ENCODE peak calls at places on chromosomes 2 and 18, in seven cellular contexts. One of them, this sample, is unnamed.
A peak's percentile ranks its signal among the peaks of the same experiment; 100 is the strongest.

GRCh38 chr18:74489631-74490030 is 6.5 kb upstream of the CNDP2 start:
- DNase-seq in H4: peak; percentile 65
- DNase-seq in GM20000: no peak
- DNase-seq in HuH-7.5: no peak
- DNase-seq in GM10248: no peak
- DNase-seq in NCI-H524: peak; percentile 25
- DNase-seq in NCI-H345: no peak
- DNase-seq in this sample: no peak

GRCh38 chr2:59888015-59888414 is 665.4 kb downstream of the BCL11A start:
- DNase-seq in H4: no peak
- DNase-seq in GM20000: peak; percentile 52
- DNase-seq in HuH-7.5: no peak
- DNase-seq in GM10248: peak; percentile 40
- DNase-seq in NCI-H524: no peak
- DNase-seq in NCI-H345: peak; percentile 10
- DNase-seq in this sample: no peak

GRCh38 chr2:38438536-38439225 is 61.6 kb upstream of the ATL2 start:
- DNase-seq in H4: no peak
- DNase-seq in GM20000: peak; percentile 59
- DNase-seq in HuH-7.5: no peak
- DNase-seq in GM10248: peak; percentile 55
- DNase-seq in NCI-H524: peak; percentile 54
- DNase-seq in NCI-H345: no peak
- DNase-seq in this sample: no peak

GRCh38 chr2:3059111-3059990 is 318.3 kb downstream of the EIPR1 start:
- DNase-seq in H4: no peak
- DNase-seq in GM20000: no peak
- DNase-seq in HuH-7.5: no peak
- DNase-seq in GM10248: no peak
- DNase-seq in NCI-H524: no peak
- DNase-seq in NCI-H345: no peak
- DNase-seq in this sample: no peak

GRCh38 chr2:715847-716573 is 38.8 kb upstream of the TMEM18 start:
- DNase-seq in H4: no peak
- DNase-seq in GM20000: no peak
- DNase-seq in HuH-7.5: no peak
- DNase-seq in GM10248: no peak
- DNase-seq in NCI-H524: peak; percentile 5
- DNase-seq in NCI-H345: peak; percentile 27
- DNase-seq in this sample: no peak

GRCh38 chr2:18067980-18068379 is 189.5 kb downstream of the KCNS3 start:
- DNase-seq in H4: no peak
- DNase-seq in GM20000: no peak
- DNase-seq in HuH-7.5: no peak
- DNase-seq in GM10248: no peak
- DNase-seq in NCI-H524: no peak
- DNase-seq in NCI-H345: no peak
- DNase-seq in this sample: no peak

GRCh38 chr2:170156592-170156991 is 21.4 kb upstream of the MYO3B start:
- DNase-seq in H4: no peak
- DNase-seq in GM20000: no peak
- DNase-seq in HuH-7.5: no peak
- DNase-seq in GM10248: no peak
- DNase-seq in NCI-H524: no peak
- DNase-seq in NCI-H345: no peak
- DNase-seq in this sample: no peak

GRCh38 chr18:79873449-79874110 is 75.8 kb downstream of the KCNG2 start:
- DNase-seq in H4: no peak
- DNase-seq in GM20000: no peak
- DNase-seq in HuH-7.5: no peak
- DNase-seq in GM10248: no peak
- DNase-seq in NCI-H524: no peak
- DNase-seq in NCI-H345: no peak
- DNase-seq in this sample: no peak

GRCh38 chr2:137676348-137676747 is 287.9 kb upstream of the HNMT start:
- DNase-seq in H4: no peak
- DNase-seq in GM20000: no peak
- DNase-seq in HuH-7.5: no peak
- DNase-seq in GM10248: no peak
- DNase-seq in NCI-H524: no peak
- DNase-seq in NCI-H345: no peak
- DNase-seq in this sample: no peak

GRCh38 chr2:86020984-86021383 is 84.7 kb downstream of the POLR1A start:
- DNase-seq in H4: no peak
- DNase-seq in GM20000: no peak
- DNase-seq in HuH-7.5: no peak
- DNase-seq in GM10248: no peak
- DNase-seq in NCI-H524: no peak
- DNase-seq in NCI-H345: no peak
- DNase-seq in this sample: no peak

GRCh38 chr18:10514082-10514481 is 11.7 kb upstream of the NAPG start:
- DNase-seq in H4: no peak
- DNase-seq in GM20000: no peak
- DNase-seq in HuH-7.5: no peak
- DNase-seq in GM10248: no peak
- DNase-seq in NCI-H524: no peak
- DNase-seq in NCI-H345: no peak
- DNase-seq in this sample: no peak

GRCh38 chr2:70947556-70948184 is 12.0 kb downstream of the ATP6V1B1 start:
- DNase-seq in H4: no peak
- DNase-seq in GM20000: no peak
- DNase-seq in HuH-7.5: no peak
- DNase-seq in GM10248: no peak
- DNase-seq in NCI-H524: no peak
- DNase-seq in NCI-H345: no peak
- DNase-seq in this sample: no peak

GRCh38 chr2:207885010-207885409 is 115.3 kb upstream of the FZD5 start:
- DNase-seq in H4: no peak
- DNase-seq in GM20000: no peak
- DNase-seq in HuH-7.5: no peak
- DNase-seq in GM10248: no peak
- DNase-seq in NCI-H524: no peak
- DNase-seq in NCI-H345: no peak
- DNase-seq in this sample: no peak

GRCh38 chr2:130814931-130815680 is 21.6 kb upstream of the ARHGEF4 start:
- DNase-seq in H4: no peak
- DNase-seq in GM20000: no peak
- DNase-seq in HuH-7.5: no peak
- DNase-seq in GM10248: no peak
- DNase-seq in NCI-H524: no peak
- DNase-seq in NCI-H345: no peak
- DNase-seq in this sample: no peak

GRCh38 chr2:27442282-27442980 is at the start of gene KRTCAP3:
- DNase-seq in H4: no peak
- DNase-seq in GM20000: peak; percentile 80
- DNase-seq in HuH-7.5: no peak
- DNase-seq in GM10248: peak; percentile 82
- DNase-seq in NCI-H524: no peak
- DNase-seq in NCI-H345: peak; percentile 86
- DNase-seq in this sample: peak; percentile 68

GRCh38 chr2:53253244-53253643 is 514.4 kb upstream of the CHAC2 start:
- DNase-seq in H4: no peak
- DNase-seq in GM20000: no peak
- DNase-seq in HuH-7.5: no peak
- DNase-seq in GM10248: no peak
- DNase-seq in NCI-H524: no peak
- DNase-seq in NCI-H345: no peak
- DNase-seq in this sample: no peak

GRCh38 chr2:54952978-54953456 is 97.2 kb downstream of the RTN4 start:
- DNase-seq in H4: no peak
- DNase-seq in GM20000: no peak
- DNase-seq in HuH-7.5: no peak
- DNase-seq in GM10248: no peak
- DNase-seq in NCI-H524: no peak
- DNase-seq in NCI-H345: no peak
- DNase-seq in this sample: no peak

GRCh38 chr2:30775833-30776232 is 31.4 kb downstream of the CAPN13 start:
- DNase-seq in H4: peak; percentile 6
- DNase-seq in GM20000: no peak
- DNase-seq in HuH-7.5: no peak
- DNase-seq in GM10248: no peak
- DNase-seq in NCI-H524: no peak
- DNase-seq in NCI-H345: no peak
- DNase-seq in this sample: no peak

GRCh38 chr2:237025090-237025865 is 60.4 kb upstream of the COPS8 start:
- DNase-seq in H4: peak; percentile 48
- DNase-seq in GM20000: no peak
- DNase-seq in HuH-7.5: peak; percentile 7
- DNase-seq in GM10248: no peak
- DNase-seq in NCI-H524: no peak
- DNase-seq in NCI-H345: no peak
- DNase-seq in this sample: no peak

GRCh38 chr18:378039-378438 is 110.2 kb upstream of the THOC1 start:
- DNase-seq in H4: no peak
- DNase-seq in GM20000: no peak
- DNase-seq in HuH-7.5: no peak
- DNase-seq in GM10248: no peak
- DNase-seq in NCI-H524: no peak
- DNase-seq in NCI-H345: no peak
- DNase-seq in this sample: no peak

GRCh38 chr18:44474596-44474995 is 206.1 kb upstream of the SETBP1 start:
- DNase-seq in H4: no peak
- DNase-seq in GM20000: no peak
- DNase-seq in HuH-7.5: no peak
- DNase-seq in GM10248: no peak
- DNase-seq in NCI-H524: no peak
- DNase-seq in NCI-H345: no peak
- DNase-seq in this sample: no peak

GRCh38 chr2:161160226-161161073 is at the start of gene TANK:
- DNase-seq in H4: peak; percentile 94
- DNase-seq in GM20000: peak; percentile 88
- DNase-seq in HuH-7.5: peak; percentile 82
- DNase-seq in GM10248: peak; percentile 93
- DNase-seq in NCI-H524: peak; percentile 92
- DNase-seq in NCI-H345: peak; percentile 96
- DNase-seq in this sample: peak; percentile 82

GRCh38 chr18:36314098-36314497 is 16.6 kb downstream of the FHOD3 start:
- DNase-seq in H4: no peak
- DNase-seq in GM20000: no peak
- DNase-seq in HuH-7.5: no peak
- DNase-seq in GM10248: no peak
- DNase-seq in NCI-H524: no peak
- DNase-seq in NCI-H345: no peak
- DNase-seq in this sample: no peak

GRCh38 chr2:98560256-98560771 is 48.0 kb downstream of the COA5 start:
- DNase-seq in H4: peak; percentile 84
- DNase-seq in GM20000: no peak
- DNase-seq in HuH-7.5: no peak
- DNase-seq in GM10248: no peak
- DNase-seq in NCI-H524: no peak
- DNase-seq in NCI-H345: no peak
- DNase-seq in this sample: no peak

GRCh38 chr2:33342705-33343104 is 133.7 kb upstream of the RASGRP3 start:
- DNase-seq in H4: no peak
- DNase-seq in GM20000: no peak
- DNase-seq in HuH-7.5: no peak
- DNase-seq in GM10248: no peak
- DNase-seq in NCI-H524: no peak
- DNase-seq in NCI-H345: no peak
- DNase-seq in this sample: no peak

This sample was measured in activated B cell treated with CpG ODN at 0.5 μM for 24 hours.